ENCODE peak calls at places on chromosome 22, in four cellular contexts. F is RWPE1, J is left ventricle myocardium inferior, A is foreskin keratinocyte. S is an unnamed sample.

GRCh38 chr22:24433868-24434471 is 6.6 kb downstream of the ADORA2A start:
- DNase-seq in J (no peak), F (no peak), A (no peak), S (no peak)

GRCh38 chr22:48277868-48278581 is 1515.6 kb downstream of the TBC1D22A start:
- DNase-seq in J (no peak), A (no peak), F (no peak), S (no peak)

GRCh38 chr22:20298110-20298802 is 21.6 kb downstream of the DGCR6L start:
- DNase-seq in F (no peak), A (no peak), J (no peak), S (peak)

GRCh38 chr22:19643448-19644313 is 70.6 kb upstream of the SEPTIN5 start:
- DNase-seq in A (no peak), J (no peak), F (no peak), S (no peak)

GRCh38 chr22:37628830-37629229 is 10.6 kb upstream of the SH3BP1 start:
- DNase-seq in F (no peak), A (no peak), J (no peak), S (no peak)

GRCh38 chr22:30298005-30298701 is 8.8 kb upstream of the CASTOR1 start:
- DNase-seq in J (no peak), A (no peak), F (no peak), S (no peak)

GRCh38 chr22:44246615-44247326 is 66.0 kb downstream of the SHISAL1 start:
- DNase-seq in J (no peak), A (no peak), F (no peak), S (no peak)

GRCh38 chr22:31734512-31734911 is 15.4 kb downstream of the PRR14L start:
- DNase-seq in A (peak), F (peak), J (no peak), S (no peak)

GRCh38 chr22:37231406-37232139 is 12.5 kb downstream of the RAC2 start:
- DNase-seq in J (no peak), F (no peak), A (no peak), S (no peak)

GRCh38 chr22:48560836-48561235 is 1266.8 kb downstream of the BRD1 start:
- DNase-seq in A (no peak), F (no peak), J (no peak), S (no peak)

GRCh38 chr22:44994399-44995281 is 15.2 kb downstream of the PHF21B start:
- DNase-seq in A (no peak), J (no peak), F (no peak), S (no peak)

GRCh38 chr22:37496651-37497599 is 10.7 kb upstream of the MFNG start:
- DNase-seq in F (peak), A (peak), J (no peak), S (peak)

GRCh38 chr22:30732426-30732825 is 37.8 kb downstream of the OSBP2 start:
- DNase-seq in J (no peak), A (no peak), F (no peak), S (no peak)

GRCh38 chr22:19179472-19180048 is 1.0 kb upstream of the SLC25A1 start:
- DNase-seq in J (peak), F (peak), A (peak), S (peak)

GRCh38 chr22:50705219-50705691 is 32.6 kb downstream of the SHANK3 start:
- DNase-seq in F (no peak), A (no peak), J (peak), S (no peak)

GRCh38 chr22:26846645-26847044 is 189.3 kb downstream of the MIAT start:
- DNase-seq in A (no peak), F (no peak), J (no peak), S (no peak)

GRCh38 chr22:20239951-20240773 is 28.0 kb downstream of the RTN4R start:
- DNase-seq in J (peak), F (no peak), A (no peak), S (no peak)

GRCh38 chr22:44620129-44620840 is 81.7 kb upstream of the PRR5 start:
- DNase-seq in F (no peak), A (no peak), J (peak), S (peak)

GRCh38 chr22:37560682-37561208 is 465 bp downstream of the CDC42EP1 start:
- DNase-seq in J (peak), A (no peak), F (no peak), S (peak)

GRCh38 chr22:48653306-48653705 is 1174.4 kb downstream of the BRD1 start:
- DNase-seq in J (no peak), F (no peak), A (no peak), S (no peak)

GRCh38 chr22:17264321-17265052 is 45.3 kb upstream of the ADA2 start:
- DNase-seq in A (no peak), F (no peak), J (peak), S (no peak)

GRCh38 chr22:24053481-24054226 is 42.5 kb downstream of the CABIN1 start:
- DNase-seq in A (no peak), J (no peak), F (no peak), S (no peak)

GRCh38 chr22:50532824-50533344 is 3.1 kb upstream of the TYMP start:
- DNase-seq in J (no peak), A (no peak), F (no peak), S (no peak)

GRCh38 chr22:28791841-28792490 is 8.4 kb downstream of the XBP1 start:
- DNase-seq in A (no peak), J (no peak), F (no peak), S (no peak)

GRCh38 chr22:44661659-44662569 is 40.1 kb upstream of the PRR5 start:
- DNase-seq in F (no peak), A (no peak), J (no peak), S (no peak)

GRCh38 chr22:26406118-26406517 is 22.9 kb upstream of the ASPHD2 start:
- DNase-seq in A (no peak), F (no peak), J (no peak), S (no peak)

GRCh38 chr22:24443668-24444067 is 16.3 kb downstream of the ADORA2A start:
- DNase-seq in F (no peak), J (no peak), A (no peak), S (no peak)

DNA sequence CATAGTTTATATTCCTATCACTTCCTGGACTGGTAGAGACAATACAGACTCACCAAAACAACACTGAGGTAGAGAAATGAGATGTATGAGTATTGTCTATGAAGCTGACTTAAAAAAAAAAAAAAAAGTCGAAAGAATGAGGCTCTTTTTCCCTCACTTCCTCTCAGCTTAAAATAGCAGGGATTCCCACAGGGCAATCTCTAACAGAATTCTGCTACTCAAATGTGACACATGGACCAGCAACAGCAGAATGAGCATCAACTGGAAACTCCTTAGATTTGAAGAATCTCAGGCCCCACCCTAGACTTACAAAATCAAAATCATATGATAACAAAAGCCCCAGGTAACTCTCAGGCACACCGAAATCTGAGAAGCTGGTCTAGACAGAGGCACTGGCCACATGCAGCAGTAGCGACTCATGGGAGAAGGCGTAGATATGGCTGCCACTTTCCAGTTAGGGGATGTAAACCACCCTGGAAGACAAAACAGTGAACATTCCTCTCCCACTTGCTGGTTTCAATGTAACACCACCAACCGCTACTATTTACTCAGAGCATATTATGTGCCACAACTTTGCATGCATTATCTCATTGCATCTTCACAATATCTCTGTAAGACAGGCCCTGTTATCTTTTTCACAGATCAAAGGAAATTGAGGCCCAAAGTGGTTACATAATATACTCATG is 128.0 kb downstream of the RBFOX2 start:
- DNase-seq in J (no peak), F (peak), A (peak), S (no peak)
- H3K27ac ChIP-seq in J (peak), F (no peak), A (peak), S (no peak)

GRCh38 chr22:46031066-46031465 is 54.1 kb upstream of the WNT7B start:
- DNase-seq in A (no peak), F (no peak), J (peak), S (peak)
- H3K27ac ChIP-seq in A (no peak), F (peak), J (no peak), S (no peak)

DNA sequence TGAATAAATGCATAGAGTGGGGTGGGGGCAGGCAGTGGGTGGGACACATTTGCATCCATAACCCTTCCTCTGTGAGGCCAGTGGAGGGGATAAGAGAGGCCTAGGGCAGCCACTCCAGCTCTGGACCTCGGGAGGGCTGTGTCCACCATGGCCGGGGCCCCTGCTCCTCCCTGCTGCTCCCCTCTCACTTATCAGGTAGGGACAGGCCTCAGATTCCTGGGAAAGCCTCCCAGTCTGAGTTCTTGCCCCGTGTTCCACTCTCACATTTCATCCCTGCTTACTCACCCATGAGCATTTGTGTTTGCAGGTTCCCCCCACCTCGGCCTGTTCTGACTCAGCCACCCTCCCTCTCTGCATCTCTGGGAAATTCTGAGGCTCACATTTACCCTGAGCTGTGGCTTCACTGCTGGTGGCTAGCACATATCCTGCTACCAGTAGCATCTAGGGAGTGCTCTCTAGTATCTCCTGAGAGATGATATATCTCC is 128.7 kb upstream of the TOP3B start:
- DNase-seq in A (peak), F (peak), J (no peak), S (no peak)
- H3K27ac ChIP-seq in A (peak), F (peak), J (no peak), S (no peak)

GRCh38 chr22:35690001-35690400 is 27.7 kb upstream of the APOL5 start:
- DNase-seq in J (no peak), A (no peak), F (no peak), S (no peak)

GRCh38 chr22:35697142-35697541 is 20.5 kb upstream of the APOL5 start:
- DNase-seq in F (no peak), A (no peak), J (no peak), S (peak)

GRCh38 chr22:35695202-35695601 is 22.5 kb upstream of the APOL5 start:
- DNase-seq in F (no peak), J (no peak), A (no peak), S (peak)
- H3K27ac ChIP-seq in F (no peak), J (no peak), A (no peak), S (no peak)

GRCh38 chr22:33652596-33652995 is 267.7 kb downstream of the LARGE1 start:
- DNase-seq in A (peak), F (no peak), J (no peak), S (no peak)

GRCh38 chr22:33656808-33657628 is 263.3 kb downstream of the LARGE1 start:
- DNase-seq in J (no peak), F (no peak), A (no peak), S (no peak)

GRCh38 chr22:33653525-33654063 is 266.7 kb downstream of the LARGE1 start:
- DNase-seq in A (no peak), F (no peak), J (no peak), S (no peak)

GRCh38 chr22:33657670-33658069 is 262.6 kb downstream of the LARGE1 start:
- DNase-seq in J (no peak), F (no peak), A (no peak), S (no peak)

GRCh38 chr22:33654173-33654890 is 265.9 kb downstream of the LARGE1 start:
- DNase-seq in A (no peak), F (no peak), J (no peak), S (no peak)
- H3K27ac ChIP-seq in A (no peak), F (no peak), J (no peak), S (no peak)

GRCh38 chr22:35868938-35869337 is 151.3 kb downstream of the APOL5 start:
- DNase-seq in F (no peak), J (no peak), A (no peak), S (no peak)
- H3K27ac ChIP-seq in F (no peak), J (peak), A (no peak), S (no peak)

DNA sequence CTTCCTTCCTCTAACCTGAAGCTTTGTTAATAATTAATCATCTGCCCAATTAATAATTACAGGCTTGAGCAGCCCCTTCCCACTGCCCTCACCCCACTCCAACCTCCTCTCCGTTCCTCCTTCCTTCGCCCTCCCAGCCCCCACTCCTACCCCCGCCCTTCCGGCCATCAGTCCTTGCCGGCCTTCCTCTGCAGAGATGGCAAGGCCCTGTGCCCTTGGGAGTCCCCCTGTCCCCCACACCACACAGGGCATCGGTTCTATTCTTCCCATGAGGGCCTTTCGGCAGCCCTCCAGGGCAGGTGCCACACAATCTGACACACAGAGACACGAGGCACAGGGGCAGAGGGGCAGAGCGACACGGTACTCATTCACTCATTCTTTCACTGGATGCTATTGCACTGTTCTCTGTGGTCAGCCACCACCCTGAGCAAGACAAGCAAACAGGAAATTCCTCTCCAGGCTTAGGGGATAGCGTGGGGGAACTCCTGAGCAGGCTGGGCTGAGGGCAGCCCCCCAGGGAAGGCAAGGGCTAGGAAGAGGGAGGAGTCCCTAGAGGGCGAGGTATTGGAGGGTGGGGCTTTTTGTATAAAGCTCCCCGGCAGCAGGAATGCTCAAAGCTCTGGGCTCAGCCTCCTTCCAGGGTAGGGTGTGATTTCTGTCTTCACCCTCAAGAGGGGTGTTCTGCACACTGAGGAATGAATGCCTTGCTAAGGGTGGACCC is 14.8 kb downstream of the MGAT3 start:
- DNase-seq in F (peak), J (no peak), A (no peak), S (peak)
- H3K27ac ChIP-seq in F (no peak), J (peak), A (no peak), S (peak)

DNA sequence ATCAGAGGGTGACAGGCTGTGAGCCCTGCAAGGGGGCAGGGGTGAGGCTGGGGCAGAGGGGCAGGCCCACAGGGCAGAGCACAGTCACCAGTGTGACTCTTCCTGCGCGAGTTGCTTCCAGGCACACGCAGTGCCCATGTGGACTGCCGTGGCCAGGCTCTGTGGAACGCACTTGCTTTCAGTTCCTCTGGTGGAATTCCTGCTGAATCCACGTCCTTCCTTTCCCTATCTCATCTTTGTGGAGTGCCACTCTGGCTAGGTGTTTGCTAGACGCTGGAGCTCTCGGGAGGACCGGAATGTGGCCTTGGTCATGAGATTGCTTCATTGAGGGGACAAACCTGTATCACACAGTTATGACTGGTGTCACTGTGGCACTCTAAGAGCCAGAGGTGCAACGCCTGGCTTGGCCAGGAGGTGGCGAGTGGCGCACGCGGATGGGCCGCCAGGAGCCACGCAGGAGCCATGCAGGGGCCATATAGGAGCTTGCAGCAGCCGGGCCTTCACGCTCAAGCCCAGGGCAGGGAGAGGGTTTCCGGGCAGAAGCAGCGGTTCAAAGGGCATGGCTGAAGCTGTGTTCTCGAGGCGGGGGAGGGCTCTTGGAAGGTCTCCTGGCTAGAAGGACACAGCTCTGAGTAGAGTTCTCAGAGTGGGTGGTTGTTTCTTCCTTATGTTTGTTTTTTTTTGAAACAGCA is 36.1 kb downstream of the TBC1D22A start:
- DNase-seq in F (peak), A (no peak), J (peak), S (peak)
- H3K27ac ChIP-seq in F (peak), A (no peak), J (no peak), S (no peak)

GRCh38 chr22:43009444-43009843 is 5.5 kb downstream of the PACSIN2 start:
- DNase-seq in F (no peak), J (no peak), A (no peak), S (no peak)
- H3K27ac ChIP-seq in F (no peak), J (peak), A (no peak), S (no peak)